ENCODE peak calls at places on chromosomes 6 and 20, in four cellular contexts. A is HepG2, E is WTC11, O is A549. V is an unnamed sample.

GRCh38 chr6:42704251-42704936 is 18.0 kb downstream of the PRPH2 start:
- DNase-seq in E (peak; percentile 61), A (peak; percentile 14), O (no peak), V (peak; percentile 36)

GRCh38 chr6:70886661-70887060 is 70.2 kb downstream of the B3GAT2 start:
- DNase-seq in O (no peak), E (no peak), A (no peak), V (no peak)

GRCh38 chr6:4358414-4359107 is 223.2 kb upstream of the ECI2 start:
- DNase-seq in O (peak; percentile 90), A (peak; percentile 88), E (peak; percentile 27), V (peak; percentile 78)

GRCh38 chr6:170089937-170090335 is 200.9 kb downstream of the DLL1 start:
- DNase-seq in O (no peak), A (no peak), E (no peak), V (no peak)

GRCh38 chr6:143536866-143537691 is 25.6 kb upstream of the FUCA2 start:
- DNase-seq in O (peak; percentile 14), E (peak; percentile 74), A (peak; percentile 38), V (no peak)

GRCh38 chr6:90895299-90896164 is 308.7 kb upstream of the MAP3K7 start:
- DNase-seq in E (no peak), A (no peak), O (no peak), V (no peak)

GRCh38 chr20:6595704-6596103 is 171.8 kb upstream of the BMP2 start:
- DNase-seq in A (no peak), O (no peak), E (no peak), V (no peak)

GRCh38 chr20:63331741-63332400 is 29.3 kb downstream of the CHRNA4 start:
- DNase-seq in E (no peak), A (no peak), O (no peak), V (no peak)

GRCh38 chr6:150684161-150684560 is 84.5 kb downstream of the PLEKHG1 start:
- DNase-seq in A (no peak), E (no peak), O (no peak), V (peak; percentile 38)

GRCh38 chr6:82362868-82363267 is 749 bp upstream of the TPBG start:
- DNase-seq in O (no peak), E (no peak), A (no peak), V (no peak)

GRCh38 chr6:81751388-81752083 is 945 bp downstream of the TENT5A start:
- DNase-seq in A (peak; percentile 21), O (peak; percentile 2), E (peak; percentile 44), V (no peak)

GRCh38 chr6:52416629-52417151 is 3.5 kb upstream of the EFHC1 start:
- DNase-seq in O (peak; percentile 40), E (no peak), A (peak; percentile 84), V (peak; percentile 62)

GRCh38 chr20:47543006-47543431 is 41.3 kb downstream of the NCOA3 start:
- DNase-seq in A (no peak), E (no peak), O (no peak), V (no peak)

GRCh38 chr20:2806351-2806701 is 5.9 kb upstream of the CPXM1 start:
- DNase-seq in E (no peak), O (no peak), A (no peak), V (no peak)

GRCh38 chr6:21128601-21129000 is 464.9 kb upstream of the SOX4 start:
- DNase-seq in A (no peak), E (no peak), O (no peak), V (no peak)

GRCh38 chr6:106525111-106525884 is 104.0 kb downstream of the RTN4IP1 start:
- DNase-seq in E (no peak), O (no peak), A (no peak), V (no peak)
- TF ChIP-seq HMGXB4 in E (no peak), O (no peak), A (no peak), V (no peak)

GRCh38 chr6:5738211-5738610 is 268.5 kb downstream of the NRN1 start:
- DNase-seq in A (no peak), O (no peak), E (no peak), V (no peak)
- TF ChIP-seq HMGXB4 in A (no peak), O (no peak), E (no peak), V (no peak)

DNA sequence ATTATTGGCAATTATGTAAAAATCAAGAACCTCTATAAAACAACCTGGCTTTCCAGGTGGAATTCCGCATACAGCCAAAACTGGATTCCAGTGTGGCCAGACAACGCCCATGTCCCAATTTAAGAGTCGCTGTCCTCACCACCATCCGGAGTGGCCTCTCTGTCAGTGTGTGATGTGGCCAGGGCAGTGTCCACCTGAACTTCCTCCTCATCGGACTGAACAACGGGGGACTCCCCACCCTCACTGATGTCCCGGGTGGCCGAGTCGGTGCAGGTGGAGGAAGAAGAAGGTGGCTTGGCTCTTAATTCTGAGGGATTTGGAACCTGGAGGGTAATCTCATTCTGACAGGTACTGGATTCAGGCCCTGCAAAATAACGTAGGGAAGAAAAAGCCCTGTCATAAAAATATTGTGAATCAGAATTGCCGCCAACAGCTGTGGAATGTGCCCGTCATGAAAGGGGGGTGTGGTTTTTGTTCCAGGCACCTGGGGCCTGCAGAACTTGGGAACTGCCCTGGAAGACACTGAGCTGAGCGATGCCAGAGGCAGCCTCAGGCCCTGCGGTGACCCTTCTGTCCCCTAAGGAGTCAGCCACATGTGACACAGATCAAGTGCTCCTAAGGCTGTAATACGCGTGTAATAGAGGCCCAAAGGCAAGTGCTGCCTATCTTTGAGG is 139.8 kb downstream of the DTNBP1 start:
- DNase-seq in O (no peak), A (no peak), E (no peak), V (no peak)
- TF ChIP-seq HMGXB4 in O (no peak), A (no peak), E (no peak), V (no peak)

GRCh38 chr6:13417431-13417830 is 70.0 kb downstream of the GFOD1 start:
- DNase-seq in A (peak; percentile 55), E (no peak), O (no peak), V (no peak)

GRCh38 chr6:13417954-13418353 is 69.4 kb downstream of the GFOD1 start:
- DNase-seq in E (no peak), A (no peak), O (no peak), V (no peak)

GRCh38 chr6:13419422-13419821 is 68.0 kb downstream of the GFOD1 start:
- DNase-seq in O (no peak), A (no peak), E (no peak), V (no peak)

GRCh38 chr6:13419826-13420225 is 67.6 kb downstream of the GFOD1 start:
- DNase-seq in A (no peak), E (no peak), O (no peak), V (no peak)

DNA sequence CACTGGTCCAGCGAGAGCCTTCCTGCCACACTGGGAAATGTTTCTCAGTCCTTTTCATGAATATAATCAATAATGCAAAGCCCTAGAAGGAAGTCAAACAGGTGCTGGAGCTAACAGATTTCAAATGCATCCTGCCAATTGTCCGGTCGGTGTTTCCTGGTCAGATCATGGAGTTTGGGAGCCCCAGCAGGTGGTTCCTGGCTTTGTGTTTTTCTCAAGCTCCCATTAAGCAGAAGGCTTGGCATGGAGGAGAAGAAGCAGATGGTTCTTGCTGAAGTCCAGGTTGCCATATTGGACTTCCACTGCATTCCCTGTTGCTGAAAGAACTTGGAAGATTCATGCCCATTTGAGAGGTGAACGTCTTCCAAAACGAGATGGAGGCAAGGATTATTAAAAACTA is 68.6 kb downstream of the GFOD1 start:
- DNase-seq in E (no peak), A (no peak), O (no peak), V (no peak)
- TF ChIP-seq HMGXB4 in E (no peak), A (no peak), O (no peak), V (no peak)

GRCh38 chr6:141677598-141678211 is 455.0 kb upstream of the GJE1 start:
- DNase-seq in E (no peak), A (peak; percentile 43), O (no peak), V (no peak)
- TF ChIP-seq HMGXB4 in E (no peak), A (no peak), O (no peak), V (no peak)

DNA sequence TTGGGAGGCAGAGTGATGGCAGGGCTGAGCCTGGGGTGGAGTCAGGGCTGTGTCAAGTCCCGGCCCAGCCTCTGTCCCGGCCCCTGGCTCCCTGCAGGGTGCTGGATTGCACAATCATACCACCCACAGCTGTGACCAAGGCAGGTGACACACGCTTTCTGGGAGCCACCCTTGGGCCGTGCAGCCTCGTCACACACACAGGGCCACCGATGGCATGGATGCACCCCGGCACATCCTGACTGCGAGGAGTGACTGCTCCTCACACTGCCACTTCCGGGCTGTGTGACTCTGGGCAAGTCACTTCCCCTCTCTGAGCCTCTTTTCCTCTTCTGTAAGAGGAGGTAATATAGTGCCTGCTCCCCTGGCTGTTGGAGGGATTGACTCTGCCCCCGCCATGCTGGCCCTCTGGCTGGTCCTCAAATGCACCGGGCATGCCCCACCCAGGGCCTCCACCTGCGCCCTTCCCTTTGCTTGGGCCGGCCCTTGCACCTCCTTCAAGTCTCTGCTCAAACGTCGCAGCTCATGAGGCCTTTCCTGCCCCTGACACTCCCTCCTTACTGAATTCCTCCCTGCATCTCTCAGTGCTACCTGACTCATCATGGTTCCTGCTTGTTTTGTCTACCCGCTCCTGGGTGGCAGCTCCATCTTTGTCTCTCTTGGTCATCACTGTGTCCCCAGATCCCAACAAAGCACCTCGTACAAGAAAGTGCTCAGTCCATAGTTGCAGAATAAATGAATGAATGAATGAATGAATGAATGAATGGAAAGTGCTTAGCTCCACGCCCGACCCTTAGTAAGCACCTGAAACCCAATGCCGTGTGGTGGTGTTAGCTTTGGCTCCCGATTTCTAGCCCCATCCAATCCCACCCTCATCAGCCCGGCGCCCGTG is 93.5 kb downstream of the CEBPB start:
- DNase-seq in A (peak; percentile 58), O (peak; percentile 61), E (no peak), V (peak; percentile 50)
- TF ChIP-seq HMGXB4 in A (no peak), O (no peak), E (no peak), V (no peak)

GRCh38 chr6:25370175-25371036 is 91.2 kb downstream of the CARMIL1 start:
- DNase-seq in E (no peak), O (no peak), A (no peak), V (no peak)

GRCh38 chr6:25371037-25371347 is 91.8 kb downstream of the CARMIL1 start:
- DNase-seq in O (no peak), E (no peak), A (no peak), V (no peak)

GRCh38 chr6:25369043-25369442 is 89.9 kb downstream of the CARMIL1 start:
- DNase-seq in E (no peak), A (no peak), O (no peak), V (no peak)

GRCh38 chr6:25366785-25367657 is 87.8 kb downstream of the CARMIL1 start:
- DNase-seq in E (no peak), A (no peak), O (no peak), V (no peak)

GRCh38 chr6:25369450-25370086 is 90.4 kb downstream of the CARMIL1 start:
- DNase-seq in A (peak; percentile 23), E (no peak), O (no peak), V (no peak)
- TF ChIP-seq HMGXB4 in A (no peak), E (no peak), O (no peak), V (no peak)

GRCh38 chr6:95244749-95245148 is 332.6 kb upstream of the MANEA start:
- DNase-seq in E (no peak), O (no peak), A (no peak), V (no peak)
- TF ChIP-seq HMGXB4 in E (no peak), O (no peak), A (no peak), V (no peak)

GRCh38 chr6:14770572-14770971 is 475.3 kb upstream of the JARID2 start:
- DNase-seq in O (no peak), E (no peak), A (no peak), V (no peak)
- TF ChIP-seq HMGXB4 in O (no peak), E (no peak), A (no peak), V (no peak)

GRCh38 chr6:134892362-134892761 is 57.5 kb downstream of the ALDH8A1 start:
- DNase-seq in E (no peak), O (no peak), A (no peak), V (no peak)
- TF ChIP-seq HMGXB4 in E (no peak), O (no peak), A (no peak), V (no peak)